ENCODE peak calls at places on chromosomes 12 and 14, in seven cellular contexts. P, V, W, R, Y, T and J are unnamed samples.

GRCh38 chr12:78530065-78530765 is 334.4 kb upstream of the SYT1 start:
- DNase-seq in P (peak), V (no peak), W (no peak), R (no peak), Y (no peak), T (no peak), J (no peak)

GRCh38 chr12:8644345-8645248 is 18.0 kb downstream of the MFAP5 start:
- DNase-seq in P (no peak), V (no peak), W (no peak), R (no peak), Y (peak), T (no peak), J (no peak)

GRCh38 chr12:94550964-94551363 is 91.3 kb upstream of the CEP83 start:
- DNase-seq in P (no peak), V (no peak), W (no peak), R (no peak), Y (no peak), T (no peak), J (no peak)

GRCh38 chr12:91222746-91223145 is 40.1 kb upstream of the DCN start:
- DNase-seq in P (no peak), V (peak), W (no peak), R (no peak), Y (no peak), T (no peak), J (no peak)

GRCh38 chr12:130695061-130695460 is 21.0 kb downstream of the RIMBP2 start:
- DNase-seq in P (no peak), V (no peak), W (no peak), R (no peak), Y (no peak), T (no peak), J (no peak)

GRCh38 chr14:75570797-75571196 is 7.6 kb upstream of the FLVCR2 start:
- DNase-seq in P (no peak), V (no peak), W (no peak), R (no peak), Y (no peak), T (no peak), J (no peak)

GRCh38 chr14:72017290-72017689 is 85.1 kb downstream of the RGS6 start:
- DNase-seq in P (no peak), V (no peak), W (no peak), R (no peak), Y (no peak), T (no peak), J (no peak)

GRCh38 chr12:101616027-101616494 is 21.3 kb downstream of the MYBPC1 start:
- DNase-seq in P (peak), V (peak), W (no peak), R (no peak), Y (no peak), T (no peak), J (no peak)

GRCh38 chr12:76402259-76402658 is 54.0 kb upstream of the BBS10 start:
- DNase-seq in P (no peak), V (no peak), W (no peak), R (no peak), Y (no peak), T (no peak), J (no peak)

GRCh38 chr12:108115123-108115745 is 13.9 kb upstream of the WSCD2 start:
- DNase-seq in P (no peak), V (no peak), W (no peak), R (no peak), Y (no peak), T (no peak), J (no peak)

GRCh38 chr14:31510222-31510621 is 22.4 kb upstream of the GPR33 start:
- DNase-seq in P (peak), V (peak), W (no peak), R (no peak), Y (no peak), T (no peak), J (no peak)

GRCh38 chr14:24349742-24350141 is 10.0 kb upstream of the RIPK3 start:
- DNase-seq in P (no peak), V (no peak), W (no peak), R (no peak), Y (no peak), T (no peak), J (no peak)

GRCh38 chr14:53020193-53020932 is 69.5 kb upstream of the FERMT2 start:
- DNase-seq in P (no peak), V (no peak), W (no peak), R (no peak), Y (no peak), T (no peak), J (no peak)

GRCh38 chr12:110929818-110930217 is 9.4 kb upstream of the MYL2 start:
- DNase-seq in P (no peak), V (no peak), W (no peak), R (no peak), Y (no peak), T (no peak), J (no peak)

GRCh38 chr12:104733717-104734175 is 224.3 kb downstream of the SLC41A2 start:
- DNase-seq in P (peak), V (peak), W (no peak), R (no peak), Y (no peak), T (no peak), J (peak)

GRCh38 chr14:92425101-92425500 is 88.5 kb upstream of the RIN3 start:
- DNase-seq in P (no peak), V (peak), W (no peak), R (no peak), Y (no peak), T (no peak), J (no peak)

GRCh38 chr12:113221997-113222729 is 899 bp downstream of the TPCN1 start:
- DNase-seq in P (no peak), V (peak), W (no peak), R (no peak), Y (no peak), T (no peak), J (no peak)

GRCh38 chr12:130452546-130452945 is 114.9 kb downstream of the PIWIL1 start:
- DNase-seq in P (no peak), V (no peak), W (no peak), R (no peak), Y (no peak), T (no peak), J (no peak)

GRCh38 chr12:22684526-22685118 is 59.7 kb downstream of the ETNK1 start:
- DNase-seq in P (peak), V (peak), W (no peak), R (no peak), Y (no peak), T (no peak), J (no peak)

GRCh38 chr14:19902409-19902808 is 18.0 kb upstream of the OR4K5 start:
- DNase-seq in P (no peak), V (no peak), W (no peak), R (no peak), Y (no peak), T (no peak), J (no peak)

GRCh38 chr12:69630191-69630590 is 19.5 kb upstream of the LRRC10 start:
- DNase-seq in P (no peak), V (peak), W (no peak), R (no peak), Y (no peak), T (no peak), J (no peak)

GRCh38 chr12:37672655-37673260 is 643.8 kb upstream of the ALG10B start:
- DNase-seq in P (peak), V (peak), W (no peak), R (no peak), Y (no peak), T (no peak), J (no peak)

GRCh38 chr14:44279357-44279756 is 227.7 kb downstream of the FSCB start:
- DNase-seq in P (no peak), V (no peak), W (no peak), R (no peak), Y (no peak), T (no peak), J (no peak)

GRCh38 chr14:81458352-81458751 is 58.2 kb upstream of the STON2 start:
- DNase-seq in P (no peak), V (no peak), W (no peak), R (no peak), Y (no peak), T (no peak), J (no peak)

GRCh38 chr14:91095178-91095577 is 18.7 kb upstream of the DGLUCY start:
- DNase-seq in P (no peak), V (no peak), W (no peak), R (no peak), Y (no peak), T (no peak), J (no peak)
- H3K27ac ChIP-seq in P (no peak), V (no peak), W (no peak), R (no peak), Y (no peak), T (no peak), J (no peak)

DNA sequence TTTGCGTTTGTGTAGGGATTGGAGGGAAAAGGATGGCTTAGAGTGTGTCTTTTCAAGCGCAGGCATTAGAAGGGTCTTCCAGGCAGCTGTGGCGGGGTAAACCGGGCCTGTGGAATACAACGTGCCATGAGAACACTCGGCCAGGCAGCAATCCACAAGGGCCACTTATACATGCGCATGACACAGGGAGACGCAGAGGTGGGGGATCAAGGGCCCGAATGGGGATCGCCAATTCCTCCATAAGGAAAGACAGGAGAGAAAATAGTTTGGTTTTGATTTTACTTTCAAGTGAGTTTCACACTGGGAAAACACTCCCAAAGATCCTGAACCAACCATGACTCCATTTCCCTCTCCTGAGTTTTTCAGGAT is 71.6 kb downstream of the SPRING1 start:
- DNase-seq in P (no peak), V (no peak), W (no peak), R (no peak), Y (no peak), T (no peak), J (no peak)
- H3K27ac ChIP-seq in P (no peak), V (no peak), W (no peak), R (peak), Y (no peak), T (peak), J (no peak)

DNA sequence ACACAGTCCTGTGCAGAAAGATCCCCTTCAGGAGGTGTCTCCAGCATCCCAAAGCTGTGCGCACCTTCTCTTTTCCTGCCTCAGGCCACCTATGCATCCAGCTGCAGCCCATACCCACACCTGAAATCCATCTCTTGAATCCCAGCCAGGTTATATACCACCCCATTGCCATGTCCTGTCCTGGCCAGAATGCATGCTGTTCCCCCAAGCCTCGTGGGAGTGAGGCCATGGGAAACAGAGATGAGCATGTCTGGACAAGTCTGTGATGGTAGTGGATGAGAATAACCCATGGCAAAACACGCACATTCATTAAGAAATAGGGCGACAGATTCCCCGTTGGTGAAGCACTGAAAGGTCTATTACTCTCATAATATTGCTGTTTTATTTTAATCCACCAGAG is 97.7 kb upstream of the FKBP4 start:
- DNase-seq in P (no peak), V (no peak), W (no peak), R (no peak), Y (no peak), T (no peak), J (no peak)
- H3K27ac ChIP-seq in P (no peak), V (no peak), W (no peak), R (no peak), Y (no peak), T (no peak), J (no peak)

DNA sequence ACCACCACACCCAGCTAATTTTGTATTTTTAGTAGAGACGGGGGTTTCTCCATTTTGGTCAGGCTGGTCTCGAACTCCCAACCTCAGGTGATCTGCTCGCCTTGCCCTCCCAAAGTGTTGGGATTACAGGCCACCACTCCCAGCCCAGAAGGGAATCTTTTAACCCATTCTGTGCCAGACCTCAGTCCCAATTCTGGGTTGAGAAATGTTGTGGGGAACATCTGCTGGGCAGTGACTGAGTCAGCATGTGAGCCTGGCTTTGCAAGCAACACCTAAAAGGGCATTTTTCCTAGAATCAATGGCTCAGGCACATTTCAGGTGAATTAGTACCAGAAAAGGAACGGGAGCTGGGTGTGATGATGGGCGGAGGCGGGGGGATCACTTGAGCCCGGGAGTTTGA is 7.6 kb upstream of the SPATS2 start:
- DNase-seq in P (no peak), V (no peak), W (no peak), R (no peak), Y (peak), T (no peak), J (no peak)
- H3K27ac ChIP-seq in P (no peak), V (no peak), W (no peak), R (no peak), Y (no peak), T (no peak), J (no peak)

DNA sequence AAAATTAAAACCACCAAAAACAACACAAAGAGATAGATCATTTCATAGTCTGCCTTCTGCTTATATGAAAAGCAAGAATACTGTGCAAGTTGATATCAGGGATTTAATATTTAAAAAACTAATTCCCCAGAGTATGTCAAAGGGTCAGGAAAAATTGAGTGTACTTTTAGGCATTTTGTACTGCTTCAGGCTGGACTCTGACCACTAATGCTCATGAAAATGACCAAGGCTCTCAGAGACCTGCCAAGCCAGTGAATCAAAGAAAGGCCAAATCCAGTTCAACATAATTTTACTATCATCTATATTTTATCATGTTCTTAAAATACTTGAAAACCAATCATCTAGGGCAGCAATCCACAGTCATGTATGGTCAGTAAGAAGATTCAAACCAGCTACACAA is 66.0 kb downstream of the TTC7B start:
- DNase-seq in P (no peak), V (no peak), W (no peak), R (no peak), Y (no peak), T (no peak), J (no peak)
- H3K27ac ChIP-seq in P (no peak), V (no peak), W (no peak), R (no peak), Y (no peak), T (no peak), J (no peak)

DNA sequence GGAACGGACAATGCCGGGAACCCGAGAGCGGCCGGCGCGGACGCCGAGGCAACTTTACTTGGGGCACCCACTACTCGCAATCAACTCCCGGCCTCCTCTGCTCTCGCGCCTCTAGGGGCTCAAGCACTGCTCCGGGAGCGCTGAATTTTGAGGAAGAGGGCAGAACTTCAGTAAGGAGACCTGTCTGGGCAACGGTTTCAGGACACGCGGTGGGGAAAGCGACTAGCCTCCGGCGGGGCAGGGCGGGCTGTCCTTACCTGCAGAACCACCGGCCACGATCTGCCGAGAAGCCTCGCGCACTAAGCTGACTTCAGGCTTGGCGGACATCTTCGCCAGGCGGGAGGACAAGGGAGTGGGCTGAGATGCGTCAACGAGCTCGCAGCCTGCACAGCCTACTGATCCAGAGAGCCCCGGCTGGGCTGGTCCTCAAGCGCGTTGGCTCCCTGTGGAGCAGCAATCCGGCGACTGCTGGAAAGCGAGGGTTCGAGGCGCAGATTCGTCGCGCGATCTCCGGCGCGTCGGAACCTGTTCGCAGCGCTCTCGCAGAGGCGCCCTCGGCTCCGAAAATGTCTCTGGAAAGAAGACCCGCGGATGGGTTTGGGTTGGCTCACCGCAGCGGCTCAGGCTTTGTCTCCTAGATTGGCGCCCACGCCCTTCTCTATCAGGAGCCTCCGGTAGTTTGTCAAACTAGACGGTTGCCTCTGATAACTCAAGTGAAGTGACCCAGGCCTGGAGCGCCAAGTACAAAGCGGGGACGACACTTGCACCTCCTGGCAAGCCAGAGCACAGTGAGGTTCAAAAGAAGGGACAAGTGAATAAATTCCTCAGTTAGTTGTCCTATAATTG is at the start of gene SLC25A21:
- DNase-seq in P (peak), V (peak), W (peak), R (peak), Y (peak), T (peak), J (peak)
- H3K27ac ChIP-seq in P (peak), V (peak), W (peak), R (peak), Y (peak), T (peak), J (peak)

GRCh38 chr14:105419055-105419304 is 647 bp upstream of the MTA1 start:
- DNase-seq in P (no peak), V (no peak), W (no peak), R (no peak), Y (no peak), T (no peak), J (no peak)
- H3K27ac ChIP-seq in P (peak), V (no peak), W (peak), R (peak), Y (peak), T (peak), J (peak)

GRCh38 chr12:81499809-81500208 is 259.3 kb downstream of the PPFIA2 start:
- DNase-seq in P (no peak), V (no peak), W (no peak), R (no peak), Y (no peak), T (no peak), J (no peak)

GRCh38 chr12:81500788-81501187 is 258.4 kb downstream of the PPFIA2 start:
- DNase-seq in P (no peak), V (no peak), W (no peak), R (no peak), Y (no peak), T (no peak), J (no peak)

DNA sequence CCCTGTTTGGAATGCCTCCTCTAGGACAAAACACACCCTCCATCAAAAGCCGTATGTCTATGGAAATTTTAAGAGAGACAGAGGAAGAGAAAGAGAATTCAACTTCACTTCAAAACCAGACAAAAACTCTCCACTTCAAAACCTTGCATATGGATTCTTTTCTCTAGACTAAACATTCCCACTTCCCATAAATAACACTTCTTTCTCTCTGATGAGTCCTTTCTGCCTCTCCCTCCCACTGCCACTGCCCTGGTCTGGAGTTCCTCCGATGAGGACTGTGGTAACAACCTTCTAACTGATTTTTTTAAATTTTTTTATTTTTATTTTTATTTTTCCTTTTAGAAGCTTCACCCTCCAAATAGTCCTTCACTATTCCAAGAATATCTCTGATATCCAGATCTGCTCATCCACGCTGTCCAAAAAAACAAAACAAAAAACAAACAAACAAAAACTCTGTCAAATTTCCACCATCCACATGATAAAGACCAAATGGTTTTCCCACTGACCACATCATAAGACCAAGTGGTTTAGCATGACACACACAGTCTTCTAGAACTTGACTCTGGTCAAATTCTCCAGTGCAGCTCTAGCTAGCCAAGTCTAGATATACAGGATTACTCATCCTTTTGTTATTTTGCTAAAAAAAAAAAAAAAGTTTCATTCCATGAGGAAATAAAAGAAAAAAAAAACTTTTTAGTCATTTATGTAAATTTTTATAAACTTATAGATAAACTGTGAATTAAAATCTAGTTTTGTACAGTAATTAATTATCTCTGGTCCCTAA is 256.0 kb downstream of the PPFIA2 start:
- DNase-seq in P (no peak), V (peak), W (no peak), R (no peak), Y (no peak), T (no peak), J (no peak)
- H3K27ac ChIP-seq in P (no peak), V (no peak), W (no peak), R (no peak), Y (no peak), T (no peak), J (no peak)